ENCODE peak calls at places on chromosomes 13 and 19, in five cellular contexts. P is stomach, W is fibroblast of the aortic adventitia, B is endothelial cell, F is DMS153. Y is an unnamed sample.

GRCh38 chr13:112012705-112013085 is 54.3 kb upstream of the SOX1 start:
- DNase-seq in P (no peak), W (no peak), B (no peak), F (no peak), Y (no peak)

GRCh38 chr19:35882074-35882832 is 13.9 kb downstream of the APLP1 start:
- DNase-seq in P (no peak), W (peak; percentile 89), B (peak; percentile 57), F (peak; percentile 72), Y (peak; percentile 92)

GRCh38 chr19:33156354-33156753 is 24.4 kb downstream of the WDR88 start:
- DNase-seq in P (no peak), W (peak; percentile 59), B (no peak), F (no peak), Y (no peak)

GRCh38 chr13:98853791-98854191 is 101.3 kb upstream of the SLC15A1 start:
- DNase-seq in P (peak; percentile 31), W (peak; percentile 80), B (no peak), F (no peak), Y (no peak)

GRCh38 chr13:110187501-110188161 is 119.3 kb downstream of the COL4A1 start:
- DNase-seq in P (no peak), W (peak; percentile 93), B (no peak), F (no peak), Y (no peak)

GRCh38 chr19:2113436-2114211 is 16.9 kb downstream of the IZUMO4 start:
- DNase-seq in P (no peak), W (peak; percentile 31), B (no peak), F (no peak), Y (no peak)

GRCh38 chr13:77544365-77544764 is 8.9 kb downstream of the SCEL start:
- DNase-seq in P (peak; percentile 38), W (peak; percentile 72), B (no peak), F (no peak), Y (peak; percentile 23)

GRCh38 chr13:78317030-78317429 is 286.3 kb downstream of the POU4F1 start:
- DNase-seq in P (no peak), W (peak; percentile 13), B (no peak), F (no peak), Y (no peak)

GRCh38 chr19:19059018-19059836 is 4.6 kb upstream of the SLC25A42 start:
- DNase-seq in P (no peak), W (no peak), B (no peak), F (no peak), Y (no peak)

GRCh38 chr13:111183959-111184684 is 69.0 kb downstream of the ARHGEF7 start:
- DNase-seq in P (no peak), W (peak; percentile 31), B (no peak), F (no peak), Y (no peak)

GRCh38 chr13:20073775-20074174 is 87.1 kb downstream of the GJA3 start:
- DNase-seq in P (no peak), W (no peak), B (no peak), F (no peak), Y (no peak)

GRCh38 chr19:1941146-1942077 is at the start of gene CSNK1G2:
- DNase-seq in P (no peak), W (no peak), B (no peak), F (no peak), Y (no peak)

GRCh38 chr19:912181-913079 is 589 bp downstream of the R3HDM4 start:
- DNase-seq in P (no peak), W (no peak), B (no peak), F (no peak), Y (no peak)

GRCh38 chr19:32809754-32810153 is 59.8 kb downstream of the SLC7A9 start:
- DNase-seq in P (no peak), W (peak; percentile 1), B (no peak), F (no peak), Y (no peak)

GRCh38 chr13:46753917-46754316 is 43.0 kb downstream of the ESD start:
- DNase-seq in P (no peak), W (no peak), B (no peak), F (no peak), Y (no peak)

GRCh38 chr19:54430306-54431254 is 15.3 kb downstream of the TTYH1 start:
- DNase-seq in P (no peak), W (no peak), B (peak; percentile 83), F (no peak), Y (no peak)

GRCh38 chr19:49361438-49362047 is 673 bp downstream of the TEAD2 start:
- DNase-seq in P (peak; percentile 80), W (peak; percentile 81), B (peak; percentile 84), F (no peak), Y (no peak)

GRCh38 chr13:101875717-101876393 is 423.4 kb downstream of the ITGBL1 start:
- DNase-seq in P (no peak), W (peak; percentile 0), B (no peak), F (peak; percentile 99), Y (no peak)

GRCh38 chr13:111484129-111484925 is 163.9 kb downstream of the TEX29 start:
- DNase-seq in P (peak; percentile 17), W (no peak), B (no peak), F (peak; percentile 77), Y (no peak)

GRCh38 chr13:110403315-110403714 is 96.2 kb downstream of the COL4A2 start:
- DNase-seq in P (no peak), W (peak; percentile 49), B (no peak), F (no peak), Y (no peak)

GRCh38 chr13:113881614-113882265 is 17.9 kb upstream of the GAS6 start:
- DNase-seq in P (peak; percentile 73), W (peak; percentile 70), B (no peak), F (no peak), Y (no peak)

GRCh38 chr13:43368003-43368402 is 344.6 kb downstream of the DNAJC15 start:
- DNase-seq in P (no peak), W (peak; percentile 39), B (no peak), F (no peak), Y (no peak)

Y was measured in NCI-H2171 treated with DMSO at 0.1 percent for 48 hours.